ENCODE peak calls at places on chromosomes 11 and 22, in five cellular contexts. One of them, this sample, is unnamed.

GRCh38 chr11:106695506-106695905 is 322.8 kb downstream of the GUCY1A2 start:
- DNase-seq in psoas muscle: no peak
- DNase-seq in heart left ventricle: no peak
- DNase-seq in tibial nerve: no peak
- DNase-seq in fibroblast of the aortic adventitia: peak; percentile 65
- DNase-seq in this sample: no peak

GRCh38 chr11:87002918-87003317 is 34.8 kb upstream of the TMEM135 start:
- DNase-seq in psoas muscle: no peak
- DNase-seq in heart left ventricle: no peak
- DNase-seq in tibial nerve: no peak
- DNase-seq in fibroblast of the aortic adventitia: no peak
- DNase-seq in this sample: no peak

GRCh38 chr11:36890841-36891240 is 292.8 kb upstream of the RAG2 start:
- DNase-seq in psoas muscle: no peak
- DNase-seq in heart left ventricle: no peak
- DNase-seq in tibial nerve: no peak
- DNase-seq in fibroblast of the aortic adventitia: no peak
- DNase-seq in this sample: no peak

GRCh38 chr22:46068908-46069481 is 81.3 kb upstream of the PPARA start:
- DNase-seq in psoas muscle: peak; percentile 53
- DNase-seq in heart left ventricle: no peak
- DNase-seq in tibial nerve: no peak
- DNase-seq in fibroblast of the aortic adventitia: peak; percentile 71
- DNase-seq in this sample: no peak

GRCh38 chr11:45149483-45150056 is 3.1 kb downstream of the PRDM11 start:
- DNase-seq in psoas muscle: no peak
- DNase-seq in heart left ventricle: no peak
- DNase-seq in tibial nerve: no peak
- DNase-seq in fibroblast of the aortic adventitia: no peak
- DNase-seq in this sample: no peak

GRCh38 chr11:12087075-12087775 is 23.2 kb upstream of the MICAL2 start:
- DNase-seq in psoas muscle: no peak
- DNase-seq in heart left ventricle: no peak
- DNase-seq in tibial nerve: no peak
- DNase-seq in fibroblast of the aortic adventitia: peak; percentile 79
- DNase-seq in this sample: no peak

GRCh38 chr11:47057374-47057773 is 119.3 kb downstream of the ARFGAP2 start:
- DNase-seq in psoas muscle: no peak
- DNase-seq in heart left ventricle: no peak
- DNase-seq in tibial nerve: no peak
- DNase-seq in fibroblast of the aortic adventitia: peak; percentile 45
- DNase-seq in this sample: no peak

GRCh38 chr11:61545341-61545740 is 35.5 kb downstream of the SYT7 start:
- DNase-seq in psoas muscle: no peak
- DNase-seq in heart left ventricle: no peak
- DNase-seq in tibial nerve: no peak
- DNase-seq in fibroblast of the aortic adventitia: no peak
- DNase-seq in this sample: no peak

GRCh38 chr22:31635638-31636306 is 26.2 kb downstream of the PISD start:
- DNase-seq in psoas muscle: no peak
- DNase-seq in heart left ventricle: no peak
- DNase-seq in tibial nerve: no peak
- DNase-seq in fibroblast of the aortic adventitia: no peak
- DNase-seq in this sample: no peak

GRCh38 chr11:26522912-26523610 is 49.0 kb downstream of the MUC15 start:
- DNase-seq in psoas muscle: no peak
- DNase-seq in heart left ventricle: no peak
- DNase-seq in tibial nerve: no peak
- DNase-seq in fibroblast of the aortic adventitia: peak; percentile 17
- DNase-seq in this sample: peak; percentile 10

GRCh38 chr11:4991066-4991465 is 3.6 kb upstream of the OR51L1 start:
- DNase-seq in psoas muscle: no peak
- DNase-seq in heart left ventricle: no peak
- DNase-seq in tibial nerve: no peak
- DNase-seq in fibroblast of the aortic adventitia: no peak
- DNase-seq in this sample: no peak

GRCh38 chr11:44030276-44030932 is 17.4 kb upstream of the ACCSL start:
- DNase-seq in psoas muscle: no peak
- DNase-seq in heart left ventricle: peak; percentile 68
- DNase-seq in tibial nerve: no peak
- DNase-seq in fibroblast of the aortic adventitia: peak; percentile 94
- DNase-seq in this sample: no peak

GRCh38 chr11:10625281-10625981 is 57.0 kb upstream of the LYVE1 start:
- DNase-seq in psoas muscle: no peak
- DNase-seq in heart left ventricle: no peak
- DNase-seq in tibial nerve: no peak
- DNase-seq in fibroblast of the aortic adventitia: no peak
- DNase-seq in this sample: no peak

GRCh38 chr11:10625982-10626311 is 57.5 kb upstream of the LYVE1 start:
- DNase-seq in psoas muscle: no peak
- DNase-seq in heart left ventricle: no peak
- DNase-seq in tibial nerve: no peak
- DNase-seq in fibroblast of the aortic adventitia: no peak
- DNase-seq in this sample: no peak

GRCh38 chr11:10623797-10624761 is 55.6 kb upstream of the LYVE1 start:
- DNase-seq in psoas muscle: no peak
- DNase-seq in heart left ventricle: no peak
- DNase-seq in tibial nerve: peak; percentile 49
- DNase-seq in fibroblast of the aortic adventitia: peak; percentile 16
- DNase-seq in this sample: no peak

GRCh38 chr11:10622108-10622507 is 53.6 kb upstream of the LYVE1 start:
- DNase-seq in psoas muscle: no peak
- DNase-seq in heart left ventricle: no peak
- DNase-seq in tibial nerve: no peak
- DNase-seq in fibroblast of the aortic adventitia: no peak
- DNase-seq in this sample: no peak

GRCh38 chr11:10622957-10623787 is 54.7 kb upstream of the LYVE1 start:
- DNase-seq in psoas muscle: no peak
- DNase-seq in heart left ventricle: peak; percentile 73
- DNase-seq in tibial nerve: no peak
- DNase-seq in fibroblast of the aortic adventitia: no peak
- DNase-seq in this sample: no peak
- TF ChIP-seq CTCF in psoas muscle: no peak
- TF ChIP-seq CTCF in heart left ventricle: no peak
- TF ChIP-seq CTCF in tibial nerve: no peak
- TF ChIP-seq CTCF in fibroblast of the aortic adventitia: no peak
- TF ChIP-seq CTCF in this sample: no peak

GRCh38 chr11:67300756-67301312 is 2.5 kb upstream of the SSH3 start:
- DNase-seq in psoas muscle: peak; percentile 48
- DNase-seq in heart left ventricle: no peak
- DNase-seq in tibial nerve: no peak
- DNase-seq in fibroblast of the aortic adventitia: no peak
- DNase-seq in this sample: no peak

GRCh38 chr11:67303132-67303988 is at the start of gene SSH3:
- DNase-seq in psoas muscle: peak; percentile 88
- DNase-seq in heart left ventricle: peak; percentile 89
- DNase-seq in tibial nerve: peak; percentile 47
- DNase-seq in fibroblast of the aortic adventitia: peak; percentile 49
- DNase-seq in this sample: no peak

GRCh38 chr11:67302571-67303131 is 679 bp upstream of the SSH3 start:
- DNase-seq in psoas muscle: peak; percentile 72
- DNase-seq in heart left ventricle: peak; percentile 69
- DNase-seq in tibial nerve: no peak
- DNase-seq in fibroblast of the aortic adventitia: no peak
- DNase-seq in this sample: no peak

GRCh38 chr11:67301313-67301921 is 1.9 kb upstream of the SSH3 start:
- DNase-seq in psoas muscle: peak; percentile 54
- DNase-seq in heart left ventricle: peak; percentile 61
- DNase-seq in tibial nerve: no peak
- DNase-seq in fibroblast of the aortic adventitia: no peak
- DNase-seq in this sample: no peak

DNA sequence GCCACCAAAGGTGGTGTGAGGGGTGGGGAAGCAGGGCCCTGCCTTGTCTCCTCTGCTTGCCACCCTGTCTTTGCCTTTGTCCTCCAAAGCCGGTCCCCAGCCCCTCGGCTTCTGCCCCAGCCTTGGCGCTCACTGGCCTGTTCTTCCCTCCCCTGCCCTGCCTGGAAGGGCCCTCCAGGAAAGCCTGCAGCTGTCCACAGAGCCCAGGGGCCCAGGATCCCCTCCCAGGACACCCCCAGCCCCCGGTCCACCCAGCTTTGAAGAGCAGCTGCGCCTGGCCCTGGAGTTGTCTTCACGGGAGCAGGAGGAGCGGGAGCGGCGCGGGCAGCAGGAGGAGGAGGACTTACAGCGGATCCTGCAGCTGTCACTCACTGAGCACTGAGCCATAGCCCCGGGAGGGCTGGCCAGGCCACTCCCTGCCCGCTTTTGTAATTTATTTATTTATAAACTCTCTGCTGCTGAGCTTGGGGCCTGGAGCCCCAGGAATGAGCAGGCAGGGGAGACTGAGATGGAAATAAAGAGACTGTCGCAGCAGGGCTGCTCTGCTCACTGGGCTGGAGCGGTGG is 1.3 kb upstream of the SSH3 start:
- DNase-seq in psoas muscle: peak; percentile 90
- DNase-seq in heart left ventricle: peak; percentile 72
- DNase-seq in tibial nerve: no peak
- DNase-seq in fibroblast of the aortic adventitia: no peak
- DNase-seq in this sample: no peak
- H3K4me3 ChIP-seq in psoas muscle: peak overlapping the region; percentile 97
- H3K4me3 ChIP-seq in heart left ventricle: peak overlapping the region; percentile 93
- H3K4me3 ChIP-seq in tibial nerve: no peak overlapping the region
- H3K4me3 ChIP-seq in fibroblast of the aortic adventitia: no peak overlapping the region
- H3K4me3 ChIP-seq in this sample: no peak overlapping the region

DNA sequence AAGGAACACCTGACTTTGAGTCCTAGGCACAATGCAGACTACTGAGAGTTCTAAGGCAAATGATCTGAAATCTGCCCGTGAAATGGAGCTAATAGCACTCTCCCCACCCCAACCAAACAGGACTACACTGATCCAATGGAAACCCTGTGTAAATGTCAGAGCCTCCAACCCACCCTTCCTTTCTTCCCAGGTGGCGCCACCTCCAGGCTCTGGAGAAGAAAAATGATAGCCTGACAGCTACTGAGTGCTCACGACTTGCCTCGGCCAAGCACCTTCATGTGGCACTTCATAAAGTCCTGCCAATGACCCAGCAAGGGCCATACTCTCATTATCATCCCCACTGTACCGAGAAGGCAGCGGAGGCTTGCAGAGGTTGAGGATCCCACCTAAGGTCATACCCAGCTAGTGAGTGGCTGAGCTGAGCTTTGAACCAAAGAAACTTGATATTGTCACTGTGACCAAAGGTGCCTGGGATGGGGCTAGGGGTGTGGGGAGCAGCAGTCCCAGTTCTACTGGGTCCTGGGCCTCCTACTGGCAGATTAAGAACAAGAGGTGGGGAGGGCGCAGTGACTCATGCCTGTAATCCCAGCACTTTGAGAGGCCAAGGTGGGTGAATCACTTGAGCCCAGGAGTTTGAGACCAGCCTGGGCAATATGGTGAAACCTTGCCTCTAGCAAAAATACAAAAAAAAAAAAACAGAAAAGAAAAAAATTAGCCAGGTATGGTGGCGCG is 20.5 kb downstream of the TST start:
- DNase-seq in psoas muscle: no peak
- DNase-seq in heart left ventricle: no peak
- DNase-seq in tibial nerve: no peak
- DNase-seq in fibroblast of the aortic adventitia: peak; percentile 18
- DNase-seq in this sample: no peak
- TF ChIP-seq CTCF in psoas muscle: no peak
- TF ChIP-seq CTCF in heart left ventricle: no peak
- TF ChIP-seq CTCF in tibial nerve: no peak
- TF ChIP-seq CTCF in fibroblast of the aortic adventitia: no peak
- TF ChIP-seq CTCF in this sample: no peak

DNA sequence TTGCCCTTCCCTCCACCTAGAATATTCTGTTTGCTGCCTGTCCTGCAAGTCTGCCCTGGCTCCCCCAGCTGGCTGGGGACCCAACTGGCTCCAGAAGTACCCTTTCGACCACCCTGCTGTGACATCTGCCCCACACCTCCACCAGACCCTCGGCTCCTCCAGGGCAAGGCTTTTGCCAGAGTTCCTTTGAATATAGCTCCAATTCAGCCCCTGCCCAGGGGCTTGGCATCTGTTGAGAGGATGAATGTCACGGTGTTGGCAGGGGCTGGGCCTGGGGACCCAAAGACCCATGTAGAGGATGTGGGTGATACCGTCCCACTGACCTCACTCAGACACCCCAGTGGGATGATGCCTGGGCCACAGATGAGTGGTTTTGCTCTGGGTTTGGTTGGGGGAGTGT is 4.0 kb downstream of the NLRP6 start:
- DNase-seq in psoas muscle: peak; percentile 37
- DNase-seq in heart left ventricle: no peak
- DNase-seq in tibial nerve: no peak
- DNase-seq in fibroblast of the aortic adventitia: no peak
- DNase-seq in this sample: no peak
- H3K4me3 ChIP-seq in psoas muscle: no peak overlapping the region
- H3K4me3 ChIP-seq in heart left ventricle: no peak overlapping the region
- H3K4me3 ChIP-seq in tibial nerve: no peak overlapping the region
- H3K4me3 ChIP-seq in fibroblast of the aortic adventitia: no peak overlapping the region
- H3K4me3 ChIP-seq in this sample: no peak overlapping the region

DNA sequence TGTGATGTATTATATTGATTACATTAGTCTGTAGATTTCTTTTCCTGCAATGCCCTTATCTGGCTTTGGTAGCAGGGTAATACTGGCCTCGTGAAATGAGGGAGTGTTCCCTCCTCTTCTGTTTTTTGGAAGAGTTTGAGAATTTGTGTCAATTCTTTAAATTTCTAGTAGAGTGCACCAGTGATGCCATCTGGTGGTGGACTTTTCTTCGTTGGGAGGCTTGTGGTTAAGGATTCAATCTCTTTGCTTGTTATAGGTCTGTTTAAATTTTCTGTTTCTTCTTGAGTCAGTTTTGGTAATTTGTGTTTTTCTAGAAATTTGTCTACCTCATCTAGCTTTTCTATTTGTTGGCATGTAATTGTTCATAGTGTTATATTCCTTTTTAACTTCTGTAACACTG is 18.9 kb downstream of the SHANK3 start:
- DNase-seq in psoas muscle: no peak
- DNase-seq in heart left ventricle: no peak
- DNase-seq in tibial nerve: no peak
- DNase-seq in fibroblast of the aortic adventitia: peak; percentile 61
- DNase-seq in this sample: peak; percentile 12
- TF ChIP-seq CTCF in psoas muscle: peak; percentile 25
- TF ChIP-seq CTCF in heart left ventricle: peak; percentile 42
- TF ChIP-seq CTCF in tibial nerve: no peak
- TF ChIP-seq CTCF in fibroblast of the aortic adventitia: peak; percentile 46
- TF ChIP-seq CTCF in this sample: peak; percentile 60

DNA sequence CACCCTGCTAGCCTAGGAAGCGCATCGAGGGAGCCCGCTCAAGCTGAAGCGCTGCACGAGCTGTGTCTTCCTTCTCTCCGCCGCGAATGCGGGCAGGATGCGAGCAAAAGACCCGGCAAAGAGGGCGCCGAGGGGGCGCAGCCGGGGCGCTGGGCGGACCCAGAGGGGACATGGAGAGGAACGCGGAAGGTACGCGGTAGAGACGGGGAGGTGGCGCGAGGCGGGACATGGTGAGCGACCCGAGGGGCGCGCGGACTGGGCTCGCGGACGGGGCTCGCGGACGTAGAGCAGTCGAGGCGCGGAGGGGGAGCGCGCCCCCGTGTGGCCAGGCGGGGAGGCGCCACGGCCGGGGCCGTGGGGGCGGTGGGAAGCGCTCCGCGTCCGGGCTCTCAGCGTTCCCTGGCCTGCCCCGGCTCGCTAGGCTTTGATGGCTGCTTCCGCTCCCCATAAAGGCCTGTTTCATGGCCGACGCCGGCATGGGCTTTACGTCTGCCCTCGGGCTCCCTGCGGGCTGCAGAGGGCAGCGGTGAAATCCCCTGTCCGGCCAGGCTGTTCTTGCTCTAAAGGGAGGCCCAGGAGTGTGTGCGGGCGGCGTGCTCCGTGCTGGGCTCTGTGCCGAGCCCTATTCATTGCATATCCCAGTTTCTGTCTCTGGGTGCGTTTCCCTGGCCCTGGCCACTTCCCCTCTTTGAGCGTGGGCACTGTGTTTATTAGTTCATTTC is 31.2 kb upstream of the TRIM29 start:
- DNase-seq in psoas muscle: peak; percentile 81
- DNase-seq in heart left ventricle: peak; percentile 83
- DNase-seq in tibial nerve: peak; percentile 45
- DNase-seq in fibroblast of the aortic adventitia: peak; percentile 48
- DNase-seq in this sample: no peak
- H3K4me3 ChIP-seq in psoas muscle: peak overlapping the region; percentile 62
- H3K4me3 ChIP-seq in heart left ventricle: peak overlapping the region; percentile 57
- H3K4me3 ChIP-seq in tibial nerve: peak overlapping the region; percentile 53
- H3K4me3 ChIP-seq in fibroblast of the aortic adventitia: peak overlapping the region; percentile 64
- H3K4me3 ChIP-seq in this sample: peak overlapping the region; percentile 40

This sample was measured in HFF-Myc.